ENCODE peak calls at places on chromosome 11, in ten cellular contexts. C, N, F, B, X, E, Y, O, T and Z are unnamed samples.

GRCh38 chr11:61536676-61537270 is 28.2 kb downstream of the LRRC10B start:
- DNase-seq in N (no peak), E (no peak), X (no peak), B (peak; percentile 44), Y (no peak), O (no peak), F (no peak), T (no peak), C (no peak), Z (no peak)

GRCh38 chr11:86698634-86699033 is 26.2 kb upstream of the ME3 start:
- DNase-seq in F (no peak), C (no peak), T (no peak), E (no peak), N (no peak), O (no peak), B (peak; percentile 18), X (no peak), Y (peak; percentile 75), Z (no peak)

GRCh38 chr11:14746857-14747256 is 103.3 kb downstream of the PDE3B start:
- DNase-seq in X (no peak), Y (no peak), B (no peak), C (no peak), O (no peak), E (no peak), N (no peak), F (no peak), T (no peak), Z (no peak)

GRCh38 chr11:124518900-124519541 is 24.4 kb downstream of the OR8B12 start:
- DNase-seq in O (no peak), B (no peak), T (no peak), N (no peak), Y (peak; percentile 6), C (no peak), F (no peak), E (peak; percentile 12), X (peak; percentile 5), Z (no peak)

GRCh38 chr11:2708151-2708581 is 8.4 kb upstream of the KCNQ1OT1 start:
- DNase-seq in C (no peak), F (no peak), B (no peak), E (peak; percentile 29), T (no peak), Y (no peak), X (no peak), N (no peak), O (no peak), Z (peak; percentile 46)

GRCh38 chr11:8744423-8744822 is 61.8 kb downstream of the RPL27A start:
- DNase-seq in E (peak; percentile 42), O (no peak), Y (peak; percentile 56), X (peak; percentile 91), B (no peak), N (no peak), F (no peak), T (no peak), C (no peak), Z (no peak)

GRCh38 chr11:95365346-95365745 is 134.3 kb upstream of the SESN3 start:
- DNase-seq in O (no peak), X (no peak), Y (no peak), F (no peak), N (no peak), C (no peak), T (no peak), E (no peak), B (no peak), Z (no peak)

GRCh38 chr11:92886243-92886905 is 83.1 kb upstream of the MTNR1B start:
- DNase-seq in Y (peak; percentile 41), N (peak; percentile 64), F (peak; percentile 46), X (peak; percentile 55), C (peak; percentile 51), B (peak; percentile 73), E (peak; percentile 61), O (peak; percentile 94), T (peak; percentile 62), Z (no peak)

GRCh38 chr11:62649486-62649885 is 3.1 kb upstream of the GANAB start:
- DNase-seq in Y (no peak), N (no peak), C (no peak), E (no peak), X (no peak), T (no peak), F (no peak), B (no peak), O (no peak), Z (no peak)

GRCh38 chr11:10298342-10298741 is 4.3 kb upstream of the SBF2 start:
- DNase-seq in X (peak; percentile 76), O (no peak), F (no peak), Y (peak; percentile 97), N (no peak), E (peak; percentile 79), C (no peak), B (no peak), T (no peak), Z (no peak)

GRCh38 chr11:535519-536454 is at the start of gene HRAS:
- DNase-seq in E (peak; percentile 97), T (peak; percentile 94), O (peak; percentile 98), C (peak; percentile 99), Y (peak; percentile 91), B (peak; percentile 98), F (peak; percentile 86), N (peak; percentile 95), X (peak; percentile 93), Z (peak; percentile 99)
- H3K36me3 ChIP-seq in E (no peaks in the 10 kb centered on the region), T (peaks cover 9% of the 10 kb centered on the region), O (no peaks in the 10 kb centered on the region), C (peaks cover 33% of the 10 kb centered on the region), Y (peaks cover 13% of the 10 kb centered on the region), B (no peaks in the 10 kb centered on the region), F (no peaks in the 10 kb centered on the region), N (peaks cover 22% of the 10 kb centered on the region), X (peaks cover 17% of the 10 kb centered on the region), Z (no peaks in the 10 kb centered on the region)

GRCh38 chr11:130194241-130195023 is 34.9 kb downstream of the ST14 start:
- DNase-seq in E (no peak), T (no peak), N (no peak), C (no peak), B (no peak), F (no peak), X (no peak), Y (no peak), O (no peak), Z (no peak)
- H3K9ac ChIP-seq in E (no peak overlapping the region), T (no peak overlapping the region), N (no peak overlapping the region), C (no peak overlapping the region), B (no peak overlapping the region), F (no peak overlapping the region), X (no peak overlapping the region), Y (no peak overlapping the region), O (no peak overlapping the region), Z (no peak overlapping the region)

GRCh38 chr11:113871331-113871730 is 4.0 kb downstream of the USP28 start:
- DNase-seq in C (no peak), F (no peak), Y (peak; percentile 16), E (no peak), X (no peak), O (no peak), B (peak; percentile 36), N (no peak), T (no peak), Z (no peak)
- H3K36me3 ChIP-seq in C (peaks cover 9% of the 10 kb centered on the region), F (no peaks in the 10 kb centered on the region), Y (no peaks in the 10 kb centered on the region), E (no peaks in the 10 kb centered on the region), X (no peaks in the 10 kb centered on the region), O (no peaks in the 10 kb centered on the region), B (no peaks in the 10 kb centered on the region), N (no peaks in the 10 kb centered on the region), T (peaks cover 47% of the 10 kb centered on the region), Z (no peaks in the 10 kb centered on the region)

GRCh38 chr11:763073-763463 is 14.2 kb downstream of the GATD1 start:
- DNase-seq in X (peak; percentile 32), N (no peak), E (no peak), B (no peak), T (no peak), F (no peak), O (no peak), Y (no peak), C (peak; percentile 68), Z (peak; percentile 81)
- H3K9ac ChIP-seq in X (no peak overlapping the region), N (no peak overlapping the region), E (peak overlapping the region; percentile 13), B (no peak overlapping the region), T (no peak overlapping the region), F (peak overlapping the region; percentile 82), O (no peak overlapping the region), Y (no peak overlapping the region), C (no peak overlapping the region), Z (no peak overlapping the region)

GRCh38 chr11:118650366-118650765 is 29.1 kb downstream of the TREH start:
- DNase-seq in C (no peak), B (no peak), T (no peak), F (no peak), O (no peak), N (no peak), Y (no peak), X (no peak), E (no peak), Z (peak; percentile 41)

GRCh38 chr11:118648291-118648690 is 31.2 kb downstream of the TREH start:
- DNase-seq in X (no peak), F (no peak), C (no peak), O (no peak), E (no peak), Y (no peak), T (no peak), B (no peak), N (no peak), Z (peak; percentile 25)

GRCh38 chr11:118651820-118652219 is 27.6 kb downstream of the TREH start:
- DNase-seq in O (no peak), F (no peak), E (no peak), B (no peak), T (no peak), C (no peak), X (no peak), Y (no peak), N (no peak), Z (peak; percentile 22)

GRCh38 chr11:118652681-118653181 is 26.7 kb downstream of the TREH start:
- DNase-seq in T (no peak), O (no peak), C (no peak), F (no peak), E (no peak), Y (no peak), N (no peak), X (no peak), B (no peak), Z (peak; percentile 16)

DNA sequence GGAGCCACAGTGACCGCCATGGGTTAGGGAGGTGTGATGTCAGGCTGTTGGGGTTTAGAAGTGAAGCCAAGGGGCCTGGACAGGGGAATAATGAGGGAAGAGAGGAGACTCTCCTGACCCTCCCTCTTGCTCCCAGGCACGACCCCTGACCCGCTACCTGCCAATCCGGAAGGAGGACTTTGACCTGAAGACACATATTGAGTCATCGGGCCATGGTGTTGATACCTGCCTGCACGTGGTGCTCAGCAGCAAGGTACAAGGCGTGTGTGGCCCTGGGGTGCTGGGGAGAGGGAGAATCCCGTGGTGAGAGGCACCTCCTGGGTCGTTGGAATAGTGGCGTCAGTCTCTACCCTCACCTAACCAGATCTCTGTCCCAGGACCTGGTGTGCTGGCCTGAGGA is 29.5 kb downstream of the TREH start:
- DNase-seq in N (no peak), F (no peak), Y (no peak), B (no peak), T (no peak), X (no peak), E (no peak), C (no peak), O (no peak), Z (peak; percentile 24)
- H3K36me3 ChIP-seq in N (peaks cover 64% of the 10 kb centered on the region), F (peaks cover 14% of the 10 kb centered on the region), Y (peaks cover 30% of the 10 kb centered on the region), B (no peaks in the 10 kb centered on the region), T (peaks cover 68% of the 10 kb centered on the region), X (peaks cover 28% of the 10 kb centered on the region), E (peaks cover 81% of the 10 kb centered on the region), C (peaks cover 39% of the 10 kb centered on the region), O (no peaks in the 10 kb centered on the region), Z (peaks cover 56% of the 10 kb centered on the region)